ENCODE peak calls at places on chromosomes 12 and 14, in eight cellular contexts. M, C, N, O, J, F, G and E are unnamed samples.

GRCh38 chr14:105711841-105712460 is 185.6 kb downstream of the TMEM121 start:
- DNase-seq in G (no peak), C (no peak), N (no peak), J (no peak), M (no peak), F (no peak), O (no peak), E (no peak)

GRCh38 chr12:51383281-51383905 is 7.8 kb downstream of the GALNT6 start:
- DNase-seq in J (no peak), F (no peak), M (no peak), G (no peak), N (no peak), C (no peak), O (no peak), E (peak; percentile 21)

GRCh38 chr12:54292931-54293241 is 7.9 kb downstream of the NFE2 start:
- DNase-seq in C (no peak), N (no peak), M (no peak), F (no peak), G (no peak), J (no peak), O (no peak), E (no peak)

GRCh38 chr14:74912801-74913200 is 10.3 kb downstream of the RPS6KL1 start:
- DNase-seq in F (no peak), C (no peak), J (no peak), M (no peak), O (no peak), N (no peak), G (no peak), E (no peak)

GRCh38 chr14:24941719-24942118 is 108.2 kb downstream of the STXBP6 start:
- DNase-seq in O (no peak), G (no peak), M (no peak), N (no peak), J (no peak), F (peak; percentile 32), C (no peak), E (peak; percentile 47)

GRCh38 chr12:34602213-34602940 is 580.1 kb downstream of the ALG10 start:
- DNase-seq in M (no peak), N (peak; percentile 52), O (no peak), J (no peak), C (no peak), G (no peak), F (no peak), E (no peak)

GRCh38 chr12:51915003-51915625 is 7.8 kb downstream of the ACVRL1 start:
- DNase-seq in F (no peak), N (peak; percentile 45), G (no peak), C (no peak), J (no peak), O (no peak), M (no peak), E (no peak)

GRCh38 chr12:110029290-110029689 is 19.0 kb downstream of the C12orf76 start:
- DNase-seq in G (no peak), C (no peak), M (no peak), F (no peak), J (no peak), O (no peak), N (no peak), E (no peak)

GRCh38 chr12:79108962-79109361 is 244.4 kb downstream of the SYT1 start:
- DNase-seq in G (no peak), M (no peak), F (no peak), N (no peak), C (no peak), J (no peak), O (no peak), E (no peak)

GRCh38 chr12:17918013-17918412 is 172.0 kb downstream of the RERGL start:
- DNase-seq in C (no peak), N (no peak), M (no peak), F (no peak), G (no peak), J (no peak), O (no peak), E (no peak)

GRCh38 chr14:22099942-22100763 is 426.5 kb upstream of the OR4E1 start:
- DNase-seq in N (peak; percentile 87), C (peak; percentile 11), J (no peak), O (no peak), F (peak; percentile 55), G (peak; percentile 8), M (no peak), E (peak; percentile 52)

GRCh38 chr12:76720068-76720467 is 43.8 kb upstream of the ZDHHC17 start:
- DNase-seq in F (no peak), M (no peak), O (no peak), J (no peak), C (peak; percentile 43), N (no peak), G (no peak), E (no peak)

GRCh38 chr14:103593577-103593976 is 30.8 kb downstream of the COA8 start:
- DNase-seq in F (no peak), J (no peak), M (no peak), O (no peak), N (no peak), C (no peak), G (no peak), E (peak; percentile 73)

GRCh38 chr12:12033589-12034223 is 37.0 kb upstream of the BCL2L14 start:
- DNase-seq in C (no peak), G (no peak), J (no peak), O (no peak), M (no peak), N (no peak), F (no peak), E (no peak)

GRCh38 chr14:58822856-58823255 is 185.1 kb downstream of the DACT1 start:
- DNase-seq in O (no peak), J (no peak), G (no peak), N (no peak), C (no peak), F (no peak), M (no peak), E (no peak)

GRCh38 chr14:71720978-71721624 is 211.1 kb upstream of the RGS6 start:
- DNase-seq in O (no peak), N (no peak), J (no peak), C (peak; percentile 36), F (peak; percentile 64), M (no peak), G (no peak), E (peak; percentile 30)

GRCh38 chr12:34393821-34394150 is 371.5 kb downstream of the ALG10 start:
- DNase-seq in N (no peak), J (no peak), M (no peak), O (no peak), C (no peak), G (no peak), F (no peak), E (no peak)

GRCh38 chr14:96602186-96602585 is 100.0 kb downstream of the PAPOLA start:
- DNase-seq in C (no peak), G (no peak), J (no peak), F (no peak), N (no peak), M (no peak), O (no peak), E (no peak)

GRCh38 chr14:91835920-91836843 is 31.2 kb downstream of the TC2N start:
- DNase-seq in F (peak; percentile 95), N (peak; percentile 91), J (no peak), C (no peak), G (no peak), O (peak; percentile 50), M (peak; percentile 56), E (peak; percentile 8)

GRCh38 chr12:4849024-4849594 is 60.6 kb upstream of the KCNA1 start:
- DNase-seq in O (no peak), N (no peak), G (no peak), F (peak; percentile 61), M (no peak), J (no peak), C (peak; percentile 28), E (peak; percentile 53)

GRCh38 chr12:132169376-132169775 is 25.1 kb downstream of the NOC4L start:
- DNase-seq in M (no peak), N (no peak), O (no peak), J (no peak), C (no peak), F (no peak), G (no peak), E (no peak)

GRCh38 chr12:77166711-77167110 is 101.3 kb upstream of the E2F7 start:
- DNase-seq in G (no peak), F (no peak), N (no peak), M (no peak), C (no peak), J (no peak), O (no peak), E (no peak)

GRCh38 chr14:50830044-50830931 is 674 bp downstream of the NIN start:
- DNase-seq in C (peak; percentile 22), F (peak; percentile 80), J (no peak), M (peak; percentile 85), N (peak; percentile 72), O (no peak), G (no peak), E (peak; percentile 84)

GRCh38 chr12:65189028-65189718 is 19.8 kb downstream of the LEMD3 start:
- DNase-seq in C (no peak), M (peak; percentile 15), O (no peak), J (no peak), N (no peak), G (no peak), F (no peak), E (peak; percentile 59)